ENCODE peak calls at places on chromosome 2, in four cellular contexts. O, Z, F and K are unnamed samples.

GRCh38 chr2:207504513-207505171 is 25.1 kb upstream of the CREB1 start:
- DNase-seq in Z (no peak), O (no peak), F (no peak), K (no peak)

GRCh38 chr2:86033751-86034680 is 71.7 kb downstream of the POLR1A start:
- DNase-seq in O (no peak), Z (no peak), F (no peak), K (no peak)

GRCh38 chr2:46800625-46801024 is 115.0 kb downstream of the MCFD2 start:
- DNase-seq in F (no peak), O (no peak), Z (no peak), K (no peak)

GRCh38 chr2:96962567-96963203 is 23.7 kb downstream of the FAM178B start:
- DNase-seq in F (no peak), O (no peak), Z (no peak), K (peak)

GRCh38 chr2:193276560-193276959 is 1081.8 kb upstream of the TMEFF2 start:
- DNase-seq in Z (no peak), O (no peak), F (no peak), K (no peak)

GRCh38 chr2:100301881-100302584 is 20.3 kb downstream of the LONRF2 start:
- DNase-seq in Z (no peak), F (no peak), O (no peak), K (no peak)

GRCh38 chr2:86584164-86584913 is 21.1 kb upstream of the CHMP3 start:
- DNase-seq in F (no peak), Z (no peak), O (no peak), K (peak)

GRCh38 chr2:15364561-15364960 is 196.6 kb downstream of the NBAS start:
- DNase-seq in F (no peak), O (no peak), Z (no peak), K (no peak)

GRCh38 chr2:120481446-120482194 is 135.7 kb downstream of the INHBB start:
- DNase-seq in O (no peak), Z (no peak), F (no peak), K (no peak)

DNA sequence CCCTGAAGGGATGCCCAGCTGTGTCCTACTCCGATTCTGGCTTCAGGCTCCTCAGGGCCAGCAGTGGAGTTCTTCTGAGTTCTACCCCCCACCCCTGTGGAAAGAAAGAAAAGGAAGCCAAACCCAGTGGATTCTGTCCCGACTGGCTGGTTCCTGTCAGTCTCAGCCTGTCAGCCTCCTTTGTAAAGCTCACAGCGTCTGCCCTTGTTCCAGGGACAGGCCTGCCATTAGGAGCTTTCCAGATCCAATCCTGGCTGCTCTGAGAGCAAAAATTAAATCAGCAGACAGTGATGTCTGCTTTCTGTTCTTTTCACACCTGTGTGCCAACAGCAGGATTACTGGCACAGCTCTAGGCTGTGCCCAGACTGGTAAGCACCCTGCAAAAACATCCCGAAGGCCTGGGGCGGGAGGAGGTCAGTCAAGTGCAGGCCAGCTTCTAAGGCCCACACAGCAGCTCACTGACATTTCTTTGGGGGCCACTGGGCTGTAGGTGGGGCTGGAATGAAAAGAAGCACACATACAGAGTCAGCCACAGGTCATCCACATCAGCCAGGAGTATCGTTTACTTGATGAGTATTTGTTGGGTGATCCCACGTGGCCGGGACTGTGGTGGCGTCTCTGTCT is 69.1 kb downstream of the EHD3 start:
- DNase-seq in F (no peak), O (no peak), Z (no peak), K (no peak)
- TF ChIP-seq SPI1 in F (no peak), O (no peak), Z (no peak), K (no peak)

GRCh38 chr2:140178224-140178623 is 1398.0 kb upstream of the NXPH2 start:
- DNase-seq in Z (no peak), F (no peak), O (no peak), K (no peak)
- TF ChIP-seq SPI1 in Z (no peak), F (no peak), O (no peak), K (no peak)

GRCh38 chr2:168336786-168337388 is 89.5 kb upstream of the STK39 start:
- DNase-seq in F (no peak), Z (no peak), O (no peak), K (peak)
- TF ChIP-seq SPI1 in F (peak), Z (peak), O (no peak), K (peak)

GRCh38 chr2:234433201-234433600 is 63.7 kb downstream of the ARL4C start:
- DNase-seq in Z (no peak), O (no peak), F (no peak), K (no peak)

GRCh38 chr2:234437642-234438321 is 59.1 kb downstream of the ARL4C start:
- DNase-seq in O (no peak), Z (no peak), F (no peak), K (no peak)

GRCh38 chr2:234436482-234436837 is 60.4 kb downstream of the ARL4C start:
- DNase-seq in F (no peak), Z (no peak), O (no peak), K (no peak)

GRCh38 chr2:234435836-234436481 is 60.9 kb downstream of the ARL4C start:
- DNase-seq in O (no peak), Z (no peak), F (no peak), K (no peak)

GRCh38 chr2:234438322-234438977 is 58.4 kb downstream of the ARL4C start:
- DNase-seq in F (no peak), Z (no peak), O (no peak), K (no peak)
- TF ChIP-seq SPI1 in F (no peak), Z (no peak), O (no peak), K (no peak)

GRCh38 chr2:58304843-58305242 is 63.7 kb upstream of the FANCL start:
- DNase-seq in F (no peak), O (no peak), Z (no peak), K (no peak)
- TF ChIP-seq SPI1 in F (no peak), O (no peak), Z (no peak), K (no peak)

GRCh38 chr2:217095511-217096205 is 235.8 kb upstream of the TNP1 start:
- DNase-seq in Z (no peak), O (no peak), F (no peak), K (no peak)

GRCh38 chr2:217098435-217098834 is 238.6 kb upstream of the TNP1 start:
- DNase-seq in O (no peak), F (no peak), Z (no peak), K (no peak)

GRCh38 chr2:217102941-217103340 is 243.1 kb upstream of the TNP1 start:
- DNase-seq in O (no peak), Z (no peak), F (no peak), K (no peak)

GRCh38 chr2:217101972-217102371 is 242.1 kb upstream of the TNP1 start:
- DNase-seq in F (no peak), Z (no peak), O (peak), K (peak)

GRCh38 chr2:217099561-217099960 is 239.7 kb upstream of the TNP1 start:
- DNase-seq in O (no peak), Z (no peak), F (no peak), K (no peak)
- TF ChIP-seq SPI1 in O (no peak), Z (no peak), F (no peak), K (no peak)

DNA sequence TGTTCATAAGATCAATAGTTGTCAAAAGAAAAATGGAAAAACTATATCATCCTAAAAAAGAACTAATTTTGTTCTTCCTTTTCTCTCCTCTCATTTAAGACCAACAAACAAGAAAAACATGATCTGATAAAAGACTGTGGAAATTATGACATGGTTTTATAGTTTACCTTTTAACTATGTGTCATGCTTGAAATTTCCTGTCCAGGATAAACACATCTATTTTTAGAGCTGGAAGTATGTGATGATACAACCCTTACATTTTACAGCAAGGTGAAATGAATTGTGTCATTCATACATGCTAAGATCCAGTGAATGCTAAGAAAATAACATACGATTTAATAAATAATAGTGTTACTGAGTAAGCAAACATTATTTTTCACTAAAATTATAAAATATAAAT is 89.9 kb downstream of the GULP1 start:
- DNase-seq in Z (no peak), F (no peak), O (no peak), K (no peak)
- TF ChIP-seq SPI1 in Z (no peak), F (no peak), O (no peak), K (no peak)

GRCh38 chr2:139529045-139529444 is 748.9 kb upstream of the NXPH2 start:
- DNase-seq in F (no peak), Z (no peak), O (no peak), K (no peak)
- TF ChIP-seq SPI1 in F (no peak), Z (no peak), O (no peak), K (no peak)

GRCh38 chr2:108978709-108979111 is 10.3 kb downstream of the EDAR start:
- DNase-seq in F (no peak), O (no peak), Z (no peak), K (no peak)
- TF ChIP-seq SPI1 in F (no peak), O (no peak), Z (no peak), K (no peak)